ENCODE peak calls at places on chromosomes 4 and X, in six cellular contexts. G, Q, M, W, L and Z are unnamed samples.

GRCh38 chr4:85825937-85826678 is 351.2 kb downstream of the ARHGAP24 start:
- DNase-seq in G (no peak), Q (peak), M (no peak), W (no peak), L (no peak), Z (no peak)

GRCh38 chr4:177380730-177381287 is 61.4 kb downstream of the AGA start:
- DNase-seq in G (no peak), Q (no peak), M (no peak), W (no peak), L (no peak), Z (no peak)

GRCh38 chrX:16479206-16479869 is 170.6 kb upstream of the S100G start:
- DNase-seq in G (no peak), Q (no peak), M (no peak), W (no peak), L (no peak), Z (no peak)

GRCh38 chr4:19358015-19358414 is 893.7 kb upstream of the SLIT2 start:
- DNase-seq in G (no peak), Q (no peak), M (no peak), W (no peak), L (no peak), Z (no peak)

GRCh38 chr4:42397256-42397634 is at the start of gene SHISA3:
- DNase-seq in G (peak), Q (no peak), M (no peak), W (no peak), L (no peak), Z (no peak)

GRCh38 chrX:134886201-134886600 is 104.6 kb upstream of the SMIM10 start:
- DNase-seq in G (no peak), Q (no peak), M (no peak), W (no peak), L (no peak), Z (no peak)

GRCh38 chrX:133602881-133603280 is 187.6 kb upstream of the GPC4 start:
- DNase-seq in G (no peak), Q (no peak), M (no peak), W (no peak), L (no peak), Z (no peak)

GRCh38 chrX:74179071-74179470 is 124.9 kb upstream of the ZCCHC13 start:
- DNase-seq in G (no peak), Q (no peak), M (no peak), W (no peak), L (no peak), Z (no peak)

GRCh38 chr4:37678624-37679023 is 7.6 kb downstream of the RELL1 start:
- DNase-seq in G (no peak), Q (no peak), M (no peak), W (no peak), L (no peak), Z (no peak)

GRCh38 chr4:85697864-85698263 is 222.9 kb downstream of the ARHGAP24 start:
- DNase-seq in G (no peak), Q (no peak), M (no peak), W (no peak), L (no peak), Z (no peak)

GRCh38 chrX:21493226-21493850 is 119.1 kb downstream of the CNKSR2 start:
- DNase-seq in G (no peak), Q (no peak), M (no peak), W (no peak), L (no peak), Z (no peak)

GRCh38 chr4:106670911-106671310 is 302.3 kb upstream of the GIMD1 start:
- DNase-seq in G (no peak), Q (no peak), M (no peak), W (no peak), L (no peak), Z (no peak)

GRCh38 chr4:145066063-145066501 is 31.9 kb downstream of the ANAPC10 start:
- DNase-seq in G (no peak), Q (no peak), M (no peak), W (no peak), L (no peak), Z (no peak)

GRCh38 chr4:6180841-6181631 is 19.3 kb downstream of the JAKMIP1 start:
- DNase-seq in G (no peak), Q (no peak), M (peak), W (no peak), L (peak), Z (peak)

GRCh38 chr4:184267673-184268573 is 50.2 kb upstream of the ENPP6 start:
- DNase-seq in G (peak), Q (no peak), M (peak), W (peak), L (peak), Z (peak)

GRCh38 chr4:112058433-112058832 is 86.8 kb upstream of the FAM241A start:
- DNase-seq in G (no peak), Q (no peak), M (no peak), W (no peak), L (no peak), Z (no peak)

GRCh38 chr4:87270144-87270543 is 49.7 kb upstream of the KLHL8 start:
- DNase-seq in G (no peak), Q (no peak), M (no peak), W (no peak), L (no peak), Z (no peak)

GRCh38 chr4:127304356-127304755 is 328.4 kb upstream of the INTU start:
- DNase-seq in G (no peak), Q (no peak), M (no peak), W (no peak), L (no peak), Z (no peak)

GRCh38 chr4:173057906-173058305 is 110.7 kb upstream of the GALNT7 start:
- DNase-seq in G (no peak), Q (no peak), M (no peak), W (no peak), L (no peak), Z (no peak)

GRCh38 chrX:150099316-150099715 is 161.0 kb upstream of the EOLA2 start:
- DNase-seq in G (no peak), Q (no peak), M (no peak), W (no peak), L (no peak), Z (no peak)

GRCh38 chr4:83282049-83282535 is 2.5 kb downstream of the COQ2 start:
- DNase-seq in G (peak), Q (peak), M (peak), W (peak), L (peak), Z (peak)

GRCh38 chr4:38188631-38189101 is 228.5 kb downstream of the PTTG2 start:
- DNase-seq in G (no peak), Q (no peak), M (no peak), W (no peak), L (no peak), Z (no peak)

GRCh38 chrX:49627030-49627777 is 28.4 kb downstream of the GAGE1 start:
- DNase-seq in G (no peak), Q (no peak), M (peak), W (peak), L (peak), Z (peak)

GRCh38 chr4:85777908-85778808 is 303.2 kb downstream of the ARHGAP24 start:
- DNase-seq in G (no peak), Q (no peak), M (no peak), W (no peak), L (no peak), Z (no peak)

GRCh38 chrX:150361777-150362351 is 1.3 kb upstream of the MAMLD1 start:
- DNase-seq in G (peak), Q (no peak), M (peak), W (no peak), L (peak), Z (peak)

GRCh38 chrX:65723706-65724105 is 56.3 kb downstream of the MSN start:
- DNase-seq in G (no peak), Q (no peak), M (peak), W (no peak), L (peak), Z (peak)

GRCh38 chr4:76546282-76547166 is 111.5 kb downstream of the SHROOM3 start:
- DNase-seq in G (no peak), Q (no peak), M (no peak), W (no peak), L (no peak), Z (no peak)

GRCh38 chrX:57453901-57454300 is 137.9 kb upstream of the ZXDB start:
- DNase-seq in G (no peak), Q (no peak), M (no peak), W (no peak), L (no peak), Z (peak)

GRCh38 chr4:4704267-4704666 is 155.2 kb upstream of the MSX1 start:
- DNase-seq in G (no peak), Q (no peak), M (no peak), W (no peak), L (no peak), Z (no peak)